ENCODE peak calls at places on chromosomes 13 and 19, in six cellular contexts. B is IMR-90, G is neuronal stem cell, K is mesendoderm, U is H1, N is H9. P is an unnamed sample. For H3K4me1, the result is how much of the 10 kb centered on the place peaks cover.

GRCh38 chr13:44879452-44880058 is 109.7 kb downstream of the NUFIP1 start:
- DNase-seq in B (peak), G (no peak), K (peak), U (no peak), N (no peak), P (peak)

GRCh38 chr13:36431204-36432105 is 840 bp upstream of the CCNA1 start:
- DNase-seq in B (no peak), G (peak), K (peak), U (no peak), N (no peak), P (no peak)

GRCh38 chr19:28577666-28578065 is 635.3 kb downstream of the UQCRFS1 start:
- DNase-seq in B (no peak), G (no peak), K (no peak), U (no peak), N (no peak), P (no peak)

GRCh38 chr19:55667958-55668357 is 7.1 kb upstream of the EPN1 start:
- DNase-seq in B (no peak), G (no peak), K (no peak), U (no peak), N (no peak), P (no peak)

GRCh38 chr19:19858751-19859150 is 6.9 kb upstream of the ZNF253 start:
- DNase-seq in B (no peak), G (no peak), K (no peak), U (no peak), N (no peak), P (no peak)

GRCh38 chr19:29844891-29845575 is 33.2 kb downstream of the CCNE1 start:
- DNase-seq in B (peak), G (peak), K (peak), U (peak), N (peak), P (peak)

GRCh38 chr13:74450976-74451375 is 316.8 kb upstream of the KLF12 start:
- DNase-seq in B (no peak), G (no peak), K (no peak), U (no peak), N (no peak), P (no peak)

GRCh38 chr13:109784590-109785140 is 1.7 kb downstream of the IRS2 start:
- DNase-seq in B (peak), G (peak), K (peak), U (no peak), N (peak), P (peak)

GRCh38 chr13:40472427-40473220 is 193.8 kb downstream of the FOXO1 start:
- DNase-seq in B (no peak), G (no peak), K (no peak), U (no peak), N (no peak), P (no peak)

DNA sequence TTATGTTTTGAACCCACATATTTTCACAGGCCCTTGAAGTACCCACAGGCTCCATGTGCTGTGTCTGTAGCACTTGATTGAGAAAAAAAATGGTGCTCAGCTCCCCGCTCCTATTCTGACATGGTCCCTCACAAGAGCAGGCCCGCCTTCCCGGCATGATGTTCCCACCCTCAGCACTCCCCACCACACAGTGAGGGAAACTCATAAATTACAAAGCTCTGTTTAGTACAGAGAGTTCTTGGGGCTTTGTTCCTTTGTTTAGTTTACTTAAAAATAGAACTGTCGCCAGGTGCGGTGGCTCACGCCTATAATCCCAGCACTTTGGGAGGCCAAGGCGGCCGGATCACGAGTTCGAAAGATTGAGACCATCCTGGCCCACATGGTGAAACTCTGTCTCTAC is 25.9 kb upstream of the ABCC4 start:
- DNase-seq in B (no peak), G (no peak), K (no peak), U (no peak), N (no peak), P (no peak)
- H3K23ac ChIP-seq in B (no peak), G (no peak), K (no peak), U (no peak), N (no peak), P (no peak)

GRCh38 chr13:99352351-99353271 is 45.4 kb upstream of the GPR183 start:
- DNase-seq in B (no peak), G (no peak), K (no peak), U (no peak), N (no peak), P (no peak)
- H3K4me1 ChIP-seq in B (under half), G (under half), K (under half), U (under half), N (under half), P (under half)

GRCh38 chr19:3243851-3244700 is 19.6 kb downstream of the CELF5 start:
- DNase-seq in B (peak), G (peak), K (peak), U (no peak), N (peak), P (peak)
- H3K23ac ChIP-seq in B (no peak), G (peak), K (no peak), U (peak), N (no peak), P (no peak)

GRCh38 chr19:38542040-38542439 is 75.7 kb downstream of the MAP4K1 start:
- DNase-seq in B (no peak), G (no peak), K (no peak), U (no peak), N (no peak), P (no peak)
- H3K4me1 ChIP-seq in B (under half), G (under half), K (under half), U (under half), N (under half), P (under half)

GRCh38 chr19:14413765-14414171 is 5.4 kb downstream of the DDX39A start:
- DNase-seq in B (peak), G (no peak), K (no peak), U (no peak), N (no peak), P (no peak)
- H3K23ac ChIP-seq in B (no peak), G (no peak), K (no peak), U (no peak), N (no peak), P (no peak)